ENCODE peak calls at places on chromosomes 6 and 20, in four cellular contexts. One of them, this sample, is unnamed.
A peak's percentile ranks its signal among the peaks of the same experiment; 100 is the strongest.

GRCh38 chr20:19992996-19993908 is 23.9 kb upstream of the NAA20 start:
- DNase-seq in transverse colon: no peak
- DNase-seq in colonic mucosa: no peak
- DNase-seq in cardiac muscle cell: peak; percentile 89
- DNase-seq in this sample: peak; percentile 51

GRCh38 chr20:50821994-50822393 is 27.1 kb downstream of the BCAS4 start:
- DNase-seq in transverse colon: no peak
- DNase-seq in colonic mucosa: no peak
- DNase-seq in cardiac muscle cell: no peak
- DNase-seq in this sample: no peak

GRCh38 chr20:53656653-53657288 is 63.1 kb upstream of the ZNF217 start:
- DNase-seq in transverse colon: no peak
- DNase-seq in colonic mucosa: no peak
- DNase-seq in cardiac muscle cell: peak; percentile 72
- DNase-seq in this sample: no peak

GRCh38 chr6:170545405-170545804 is 7.7 kb downstream of the PSMB1 start:
- DNase-seq in transverse colon: no peak
- DNase-seq in colonic mucosa: no peak
- DNase-seq in cardiac muscle cell: no peak
- DNase-seq in this sample: no peak

GRCh38 chr6:40778186-40778585 is 191.0 kb upstream of the LRFN2 start:
- DNase-seq in transverse colon: no peak
- DNase-seq in colonic mucosa: no peak
- DNase-seq in cardiac muscle cell: no peak
- DNase-seq in this sample: no peak

GRCh38 chr6:119322715-119323350 is 26.7 kb downstream of the MAN1A1 start:
- DNase-seq in transverse colon: no peak
- DNase-seq in colonic mucosa: no peak
- DNase-seq in cardiac muscle cell: no peak
- DNase-seq in this sample: no peak

GRCh38 chr6:114195736-114196403 is 147.0 kb downstream of the HS3ST5 start:
- DNase-seq in transverse colon: no peak
- DNase-seq in colonic mucosa: no peak
- DNase-seq in cardiac muscle cell: no peak
- DNase-seq in this sample: no peak

GRCh38 chr6:105759946-105760345 is 326.2 kb upstream of the PRDM1 start:
- DNase-seq in transverse colon: no peak
- DNase-seq in colonic mucosa: no peak
- DNase-seq in cardiac muscle cell: no peak
- DNase-seq in this sample: no peak

GRCh38 chr6:119676971-119677370 is 327.4 kb upstream of the MAN1A1 start:
- DNase-seq in transverse colon: no peak
- DNase-seq in colonic mucosa: no peak
- DNase-seq in cardiac muscle cell: no peak
- DNase-seq in this sample: no peak

GRCh38 chr6:51479296-51479695 is 608.1 kb downstream of the PKHD1 start:
- DNase-seq in transverse colon: no peak
- DNase-seq in colonic mucosa: no peak
- DNase-seq in cardiac muscle cell: no peak
- DNase-seq in this sample: no peak

GRCh38 chr20:31661625-31662371 is 24.1 kb downstream of the COX4I2 start:
- DNase-seq in transverse colon: peak; percentile 85
- DNase-seq in colonic mucosa: peak; percentile 87
- DNase-seq in cardiac muscle cell: peak; percentile 85
- DNase-seq in this sample: peak; percentile 81

GRCh38 chr20:59955131-59955796 is 3.0 kb upstream of the CDH26 start:
- DNase-seq in transverse colon: no peak
- DNase-seq in colonic mucosa: no peak
- DNase-seq in cardiac muscle cell: no peak
- DNase-seq in this sample: no peak

GRCh38 chr6:39093167-39093708 is 21.7 kb downstream of the SAYSD1 start:
- DNase-seq in transverse colon: no peak
- DNase-seq in colonic mucosa: no peak
- DNase-seq in cardiac muscle cell: no peak
- DNase-seq in this sample: no peak

GRCh38 chr6:112407191-112407590 is 60.1 kb downstream of the RFPL4B start:
- DNase-seq in transverse colon: no peak
- DNase-seq in colonic mucosa: no peak
- DNase-seq in cardiac muscle cell: no peak
- DNase-seq in this sample: no peak

GRCh38 chr6:71531006-71531405 is 242.4 kb downstream of the OGFRL1 start:
- DNase-seq in transverse colon: no peak
- DNase-seq in colonic mucosa: no peak
- DNase-seq in cardiac muscle cell: no peak
- DNase-seq in this sample: no peak

GRCh38 chr6:170289108-170289931 is 1.6 kb downstream of the DLL1 start:
- DNase-seq in transverse colon: no peak
- DNase-seq in colonic mucosa: no peak
- DNase-seq in cardiac muscle cell: no peak
- DNase-seq in this sample: no peak

GRCh38 chr6:168133186-168133585 is 54.2 kb upstream of the FRMD1 start:
- DNase-seq in transverse colon: no peak
- DNase-seq in colonic mucosa: peak; percentile 17
- DNase-seq in cardiac muscle cell: peak; percentile 78
- DNase-seq in this sample: no peak

GRCh38 chr20:25565578-25566157 is 19.7 kb downstream of the NINL start:
- DNase-seq in transverse colon: no peak
- DNase-seq in colonic mucosa: no peak
- DNase-seq in cardiac muscle cell: peak; percentile 15
- DNase-seq in this sample: no peak

GRCh38 chr6:122049341-122049740 is 350.1 kb upstream of the HSF2 start:
- DNase-seq in transverse colon: no peak
- DNase-seq in colonic mucosa: no peak
- DNase-seq in cardiac muscle cell: no peak
- DNase-seq in this sample: no peak

GRCh38 chr20:46670585-46671584 is 18.4 kb downstream of the TP53RK start:
- DNase-seq in transverse colon: no peak
- DNase-seq in colonic mucosa: no peak
- DNase-seq in cardiac muscle cell: no peak
- DNase-seq in this sample: no peak

GRCh38 chr6:11497881-11498280 is 39.7 kb upstream of the TMEM170B start:
- DNase-seq in transverse colon: peak; percentile 18
- DNase-seq in colonic mucosa: no peak
- DNase-seq in cardiac muscle cell: no peak
- DNase-seq in this sample: no peak

GRCh38 chr20:34300809-34301586 is 2.2 kb downstream of the AHCY start:
- DNase-seq in transverse colon: no peak
- DNase-seq in colonic mucosa: no peak
- DNase-seq in cardiac muscle cell: no peak
- DNase-seq in this sample: no peak

GRCh38 chr20:34299925-34300806 is 3.0 kb downstream of the AHCY start:
- DNase-seq in transverse colon: no peak
- DNase-seq in colonic mucosa: no peak
- DNase-seq in cardiac muscle cell: no peak
- DNase-seq in this sample: no peak

GRCh38 chr20:34301587-34302311 is 1.4 kb downstream of the AHCY start:
- DNase-seq in transverse colon: peak; percentile 10
- DNase-seq in colonic mucosa: no peak
- DNase-seq in cardiac muscle cell: no peak
- DNase-seq in this sample: no peak

GRCh38 chr20:34302723-34303528 is at the start of gene AHCY:
- DNase-seq in transverse colon: peak; percentile 98
- DNase-seq in colonic mucosa: peak; percentile 99
- DNase-seq in cardiac muscle cell: peak; percentile 98
- DNase-seq in this sample: peak; percentile 93

GRCh38 chr20:34302312-34302722 is 838 bp downstream of the AHCY start:
- DNase-seq in transverse colon: no peak
- DNase-seq in colonic mucosa: no peak
- DNase-seq in cardiac muscle cell: peak; percentile 27
- DNase-seq in this sample: no peak
- TF ChIP-seq CTCF in transverse colon: no peak
- TF ChIP-seq CTCF in colonic mucosa: no peak
- TF ChIP-seq CTCF in cardiac muscle cell: peak; percentile 9
- TF ChIP-seq CTCF in this sample: no peak

GRCh38 chr6:13397359-13398080 is 69.2 kb upstream of the TBC1D7 start:
- DNase-seq in transverse colon: peak; percentile 75
- DNase-seq in colonic mucosa: peak; percentile 79
- DNase-seq in cardiac muscle cell: no peak
- DNase-seq in this sample: no peak
- TF ChIP-seq CTCF in transverse colon: no peak
- TF ChIP-seq CTCF in colonic mucosa: no peak
- TF ChIP-seq CTCF in cardiac muscle cell: no peak
- TF ChIP-seq CTCF in this sample: no peak

DNA sequence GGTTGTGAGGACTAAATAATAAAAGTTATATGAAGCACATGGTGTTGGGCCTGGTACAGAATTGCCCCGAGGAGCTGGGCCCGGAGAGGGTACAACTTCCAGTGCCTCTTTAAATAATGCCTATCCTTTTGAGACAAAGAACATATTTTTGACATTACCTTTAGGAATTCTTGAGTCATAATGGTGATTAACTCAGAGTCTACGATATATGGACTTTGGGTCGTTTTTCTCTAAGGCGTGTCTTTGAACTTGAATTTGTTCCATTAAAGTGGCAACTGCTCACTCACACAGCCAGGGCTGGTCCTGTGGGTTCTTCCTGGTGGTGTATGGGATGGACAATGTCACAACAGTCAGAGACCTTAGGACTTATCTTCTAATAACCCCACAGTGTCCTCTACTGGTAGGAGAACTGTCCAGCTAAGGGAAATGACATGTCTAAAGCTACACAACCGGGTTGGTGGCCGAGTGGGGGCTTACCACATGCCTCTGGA is 106.5 kb downstream of the CDC5L start:
- DNase-seq in transverse colon: no peak
- DNase-seq in colonic mucosa: no peak
- DNase-seq in cardiac muscle cell: peak; percentile 63
- DNase-seq in this sample: no peak
- TF ChIP-seq CTCF in transverse colon: no peak
- TF ChIP-seq CTCF in colonic mucosa: no peak
- TF ChIP-seq CTCF in cardiac muscle cell: peak; percentile 32
- TF ChIP-seq CTCF in this sample: no peak

GRCh38 chr6:125759184-125759902 is 9.9 kb downstream of the HEY2 start:
- DNase-seq in transverse colon: no peak
- DNase-seq in colonic mucosa: no peak
- DNase-seq in cardiac muscle cell: no peak
- DNase-seq in this sample: peak; percentile 42
- TF ChIP-seq CTCF in transverse colon: peak; percentile 22
- TF ChIP-seq CTCF in colonic mucosa: no peak
- TF ChIP-seq CTCF in cardiac muscle cell: peak; percentile 14
- TF ChIP-seq CTCF in this sample: peak; percentile 46

GRCh38 chr20:5811746-5812145 is 61.5 kb downstream of the SHLD1 start:
- DNase-seq in transverse colon: no peak
- DNase-seq in colonic mucosa: no peak
- DNase-seq in cardiac muscle cell: no peak
- DNase-seq in this sample: no peak

GRCh38 chr20:5808901-5809300 is 58.7 kb downstream of the SHLD1 start:
- DNase-seq in transverse colon: no peak
- DNase-seq in colonic mucosa: no peak
- DNase-seq in cardiac muscle cell: no peak
- DNase-seq in this sample: no peak

GRCh38 chr20:5807431-5807830 is 57.2 kb downstream of the SHLD1 start:
- DNase-seq in transverse colon: no peak
- DNase-seq in colonic mucosa: no peak
- DNase-seq in cardiac muscle cell: no peak
- DNase-seq in this sample: no peak

GRCh38 chr20:5806457-5807263 is 56.5 kb downstream of the SHLD1 start:
- DNase-seq in transverse colon: no peak
- DNase-seq in colonic mucosa: no peak
- DNase-seq in cardiac muscle cell: no peak
- DNase-seq in this sample: no peak

DNA sequence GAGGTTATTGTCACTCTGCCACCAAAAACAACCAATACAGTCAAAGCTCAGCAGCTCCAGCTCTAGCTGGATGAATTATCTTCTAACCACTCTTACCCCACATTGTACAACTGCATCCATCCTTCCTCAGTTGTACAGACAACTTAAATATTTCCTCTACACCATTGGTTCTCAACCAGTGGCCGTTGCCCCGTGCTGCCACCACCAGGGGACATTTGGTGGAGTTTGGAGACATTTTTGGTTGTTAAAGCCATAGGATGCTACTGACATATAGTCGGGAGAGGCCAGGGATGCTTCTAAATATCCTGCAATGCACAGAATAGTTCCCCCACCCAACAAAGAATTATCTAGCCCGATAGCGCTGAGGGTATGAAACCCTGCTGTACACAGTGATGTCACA is 59.3 kb downstream of the SHLD1 start:
- DNase-seq in transverse colon: no peak
- DNase-seq in colonic mucosa: no peak
- DNase-seq in cardiac muscle cell: no peak
- DNase-seq in this sample: no peak
- TF ChIP-seq CTCF in transverse colon: no peak
- TF ChIP-seq CTCF in colonic mucosa: no peak
- TF ChIP-seq CTCF in cardiac muscle cell: no peak
- TF ChIP-seq CTCF in this sample: no peak

GRCh38 chr6:52503853-52504777 is 72.7 kb downstream of the TRAM2 start:
- DNase-seq in transverse colon: peak; percentile 97
- DNase-seq in colonic mucosa: peak; percentile 99
- DNase-seq in cardiac muscle cell: peak; percentile 71
- DNase-seq in this sample: no peak

GRCh38 chr6:52504778-52505127 is 72.1 kb downstream of the TRAM2 start:
- DNase-seq in transverse colon: no peak
- DNase-seq in colonic mucosa: no peak
- DNase-seq in cardiac muscle cell: no peak
- DNase-seq in this sample: no peak

GRCh38 chr6:52502306-52503029 is 74.4 kb downstream of the TRAM2 start:
- DNase-seq in transverse colon: no peak
- DNase-seq in colonic mucosa: no peak
- DNase-seq in cardiac muscle cell: no peak
- DNase-seq in this sample: no peak

GRCh38 chr6:52505726-52506501 is 70.9 kb downstream of the TRAM2 start:
- DNase-seq in transverse colon: no peak
- DNase-seq in colonic mucosa: no peak
- DNase-seq in cardiac muscle cell: no peak
- DNase-seq in this sample: no peak

DNA sequence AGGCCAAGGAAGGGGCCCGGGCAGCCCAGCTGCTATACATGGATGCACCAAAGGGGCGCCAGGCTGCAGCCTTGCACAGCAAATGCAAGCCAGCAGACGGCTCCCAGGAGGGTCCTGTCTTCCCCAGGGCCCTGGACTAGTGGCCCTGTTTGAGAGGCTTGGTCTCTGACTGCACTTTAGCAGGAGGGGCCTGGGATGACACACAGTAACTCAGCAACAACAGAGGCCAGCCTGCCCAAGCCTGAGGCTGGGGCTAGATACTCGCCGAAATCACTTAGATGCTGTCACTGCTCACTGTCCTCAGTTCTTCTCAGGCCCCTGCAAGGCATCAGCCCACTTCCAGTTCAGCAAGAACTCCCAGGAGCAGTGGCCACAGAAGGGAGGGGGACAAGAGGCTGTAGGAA is 73.5 kb downstream of the TRAM2 start:
- DNase-seq in transverse colon: no peak
- DNase-seq in colonic mucosa: no peak
- DNase-seq in cardiac muscle cell: no peak
- DNase-seq in this sample: no peak
- TF ChIP-seq CTCF in transverse colon: no peak
- TF ChIP-seq CTCF in colonic mucosa: no peak
- TF ChIP-seq CTCF in cardiac muscle cell: no peak
- TF ChIP-seq CTCF in this sample: no peak